ENCODE peak calls at places on chromosomes 12 and 14, in six cellular contexts. One of them, this sample, is unnamed.

GRCh38 chr12:48000878-48001321 is 3.4 kb downstream of the COL2A1 start:
- DNase-seq in fibroblast of lung: peak
- DNase-seq in OCI-LY7: no peak
- DNase-seq in stomach: no peak
- DNase-seq in endodermal cell: peak
- DNase-seq in left ventricle myocardium inferior: no peak
- DNase-seq in this sample: peak

GRCh38 chr14:67610491-67610890 is 9.2 kb upstream of the ARG2 start:
- DNase-seq in OCI-LY7: no peak
- DNase-seq in fibroblast of lung: no peak
- DNase-seq in left ventricle myocardium inferior: no peak
- DNase-seq in endodermal cell: no peak
- DNase-seq in stomach: no peak
- DNase-seq in this sample: no peak

GRCh38 chr12:23462546-23462945 is 486.9 kb downstream of the SOX5 start:
- DNase-seq in stomach: no peak
- DNase-seq in endodermal cell: no peak
- DNase-seq in left ventricle myocardium inferior: no peak
- DNase-seq in fibroblast of lung: no peak
- DNase-seq in OCI-LY7: no peak
- DNase-seq in this sample: no peak

GRCh38 chr12:56993346-56993745 is 13.0 kb downstream of the ZBTB39 start:
- DNase-seq in endodermal cell: peak
- DNase-seq in fibroblast of lung: no peak
- DNase-seq in stomach: no peak
- DNase-seq in OCI-LY7: no peak
- DNase-seq in left ventricle myocardium inferior: no peak
- DNase-seq in this sample: no peak

GRCh38 chr12:632102-632696 is 31.0 kb downstream of the NINJ2 start:
- DNase-seq in left ventricle myocardium inferior: no peak
- DNase-seq in OCI-LY7: no peak
- DNase-seq in fibroblast of lung: peak
- DNase-seq in stomach: peak
- DNase-seq in endodermal cell: peak
- DNase-seq in this sample: no peak

GRCh38 chr12:131803995-131804521 is 24.1 kb upstream of the MMP17 start:
- DNase-seq in OCI-LY7: no peak
- DNase-seq in fibroblast of lung: peak
- DNase-seq in endodermal cell: no peak
- DNase-seq in left ventricle myocardium inferior: no peak
- DNase-seq in stomach: no peak
- DNase-seq in this sample: peak

GRCh38 chr14:51917186-51917585 is 56.8 kb downstream of the GNG2 start:
- DNase-seq in OCI-LY7: no peak
- DNase-seq in endodermal cell: no peak
- DNase-seq in fibroblast of lung: no peak
- DNase-seq in stomach: no peak
- DNase-seq in left ventricle myocardium inferior: peak
- DNase-seq in this sample: no peak

GRCh38 chr14:74841230-74842207 is 34.4 kb downstream of the PROX2 start:
- DNase-seq in left ventricle myocardium inferior: no peak
- DNase-seq in stomach: no peak
- DNase-seq in fibroblast of lung: no peak
- DNase-seq in OCI-LY7: peak
- DNase-seq in endodermal cell: no peak
- DNase-seq in this sample: no peak

GRCh38 chr12:12282761-12283160 is 15.9 kb upstream of the LRP6 start:
- DNase-seq in fibroblast of lung: peak
- DNase-seq in OCI-LY7: no peak
- DNase-seq in stomach: no peak
- DNase-seq in endodermal cell: no peak
- DNase-seq in left ventricle myocardium inferior: no peak
- DNase-seq in this sample: no peak

GRCh38 chr14:66401447-66402095 is 84.6 kb upstream of the CCDC196 start:
- DNase-seq in stomach: no peak
- DNase-seq in fibroblast of lung: peak
- DNase-seq in endodermal cell: no peak
- DNase-seq in OCI-LY7: no peak
- DNase-seq in left ventricle myocardium inferior: no peak
- DNase-seq in this sample: no peak

GRCh38 chr14:105059035-105059916 is 6.0 kb downstream of the GPR132 start:
- DNase-seq in stomach: no peak
- DNase-seq in OCI-LY7: no peak
- DNase-seq in fibroblast of lung: peak
- DNase-seq in left ventricle myocardium inferior: peak
- DNase-seq in endodermal cell: peak
- DNase-seq in this sample: peak

GRCh38 chr12:113208041-113208934 is 13.0 kb upstream of the TPCN1 start:
- DNase-seq in stomach: peak
- DNase-seq in endodermal cell: peak
- DNase-seq in OCI-LY7: peak
- DNase-seq in left ventricle myocardium inferior: peak
- DNase-seq in fibroblast of lung: peak
- DNase-seq in this sample: peak

DNA sequence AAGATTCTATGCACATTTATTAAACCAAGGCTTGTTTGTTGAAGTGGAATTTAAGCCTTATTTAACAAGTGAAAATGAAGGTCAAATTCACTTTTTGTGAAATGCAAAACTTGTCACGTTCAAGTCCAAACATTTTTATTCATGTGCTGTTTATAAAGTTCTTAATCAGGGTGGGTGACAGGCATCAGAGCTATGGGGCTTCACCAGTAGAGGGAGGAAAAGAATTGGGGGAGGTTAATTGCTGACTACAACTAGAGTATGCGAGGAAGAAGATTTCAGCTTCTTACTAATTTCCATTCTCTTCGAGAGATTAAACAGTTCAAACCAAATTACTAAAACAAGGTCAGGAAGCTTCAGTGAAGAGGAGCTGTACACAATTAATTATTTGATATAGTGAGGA is 9.7 kb downstream of the MOK start:
- DNase-seq in OCI-LY7: no peak
- DNase-seq in stomach: no peak
- DNase-seq in fibroblast of lung: peak
- DNase-seq in endodermal cell: no peak
- DNase-seq in left ventricle myocardium inferior: no peak
- DNase-seq in this sample: no peak
- TF ChIP-seq CTCF in OCI-LY7: peak
- TF ChIP-seq CTCF in stomach: no peak
- TF ChIP-seq CTCF in fibroblast of lung: peak
- TF ChIP-seq CTCF in endodermal cell: peak
- TF ChIP-seq CTCF in left ventricle myocardium inferior: peak
- TF ChIP-seq CTCF in this sample: peak

GRCh38 chr12:28874758-28875157 is 274.3 kb upstream of the FAR2 start:
- DNase-seq in stomach: no peak
- DNase-seq in fibroblast of lung: no peak
- DNase-seq in endodermal cell: no peak
- DNase-seq in OCI-LY7: no peak
- DNase-seq in left ventricle myocardium inferior: no peak
- DNase-seq in this sample: no peak

GRCh38 chr12:28868414-28868813 is 280.7 kb upstream of the FAR2 start:
- DNase-seq in stomach: no peak
- DNase-seq in left ventricle myocardium inferior: no peak
- DNase-seq in fibroblast of lung: no peak
- DNase-seq in OCI-LY7: no peak
- DNase-seq in endodermal cell: no peak
- DNase-seq in this sample: no peak

GRCh38 chr12:28872654-28873268 is 276.3 kb upstream of the FAR2 start:
- DNase-seq in left ventricle myocardium inferior: no peak
- DNase-seq in OCI-LY7: peak
- DNase-seq in fibroblast of lung: peak
- DNase-seq in endodermal cell: peak
- DNase-seq in stomach: peak
- DNase-seq in this sample: no peak

GRCh38 chr12:28869197-28869596 is 279.9 kb upstream of the FAR2 start:
- DNase-seq in fibroblast of lung: peak
- DNase-seq in OCI-LY7: no peak
- DNase-seq in endodermal cell: no peak
- DNase-seq in stomach: no peak
- DNase-seq in left ventricle myocardium inferior: no peak
- DNase-seq in this sample: no peak

DNA sequence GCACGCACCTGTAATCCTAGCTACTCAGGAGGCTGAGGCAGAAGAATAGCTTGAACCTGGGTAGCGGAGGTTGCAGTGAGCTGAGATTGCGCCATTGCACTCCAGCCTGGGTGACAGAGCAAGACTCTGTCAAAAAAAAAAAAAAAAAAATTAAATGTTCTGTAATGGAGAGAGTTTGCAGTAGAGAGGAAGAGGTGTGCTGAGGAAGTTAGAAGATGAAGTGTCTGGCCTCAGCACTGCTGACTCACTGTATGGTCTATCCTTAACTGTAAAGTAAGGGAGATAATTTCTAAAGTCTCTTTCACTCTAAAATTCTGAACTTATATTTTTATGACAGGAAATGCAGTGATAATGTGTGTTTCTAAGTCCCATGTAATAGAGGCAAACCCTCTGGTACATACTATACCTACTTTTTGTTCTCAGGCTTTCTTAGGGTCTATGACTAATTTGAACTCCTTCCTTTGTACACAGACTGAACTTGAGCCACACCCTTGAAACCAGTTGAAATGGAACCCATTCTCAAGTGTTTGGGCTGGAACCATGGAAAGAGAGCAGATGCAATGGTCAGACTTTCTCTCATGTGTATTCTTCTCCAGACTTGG is 278.1 kb upstream of the FAR2 start:
- DNase-seq in fibroblast of lung: peak
- DNase-seq in stomach: no peak
- DNase-seq in OCI-LY7: no peak
- DNase-seq in left ventricle myocardium inferior: no peak
- DNase-seq in endodermal cell: no peak
- DNase-seq in this sample: no peak
- H3K27ac ChIP-seq in fibroblast of lung: no peak
- H3K27ac ChIP-seq in stomach: no peak
- H3K27ac ChIP-seq in OCI-LY7: no peak
- H3K27ac ChIP-seq in left ventricle myocardium inferior: no peak
- H3K27ac ChIP-seq in endodermal cell: no peak
- H3K27ac ChIP-seq in this sample: no peak

GRCh38 chr12:62803756-62804155 is 131.2 kb downstream of the PPM1H start:
- DNase-seq in stomach: no peak
- DNase-seq in endodermal cell: no peak
- DNase-seq in left ventricle myocardium inferior: no peak
- DNase-seq in fibroblast of lung: no peak
- DNase-seq in OCI-LY7: no peak
- DNase-seq in this sample: no peak

GRCh38 chr12:62802321-62802720 is 132.6 kb downstream of the PPM1H start:
- DNase-seq in stomach: no peak
- DNase-seq in left ventricle myocardium inferior: no peak
- DNase-seq in fibroblast of lung: no peak
- DNase-seq in endodermal cell: no peak
- DNase-seq in OCI-LY7: no peak
- DNase-seq in this sample: no peak

GRCh38 chr12:62800707-62801400 is 134.1 kb downstream of the PPM1H start:
- DNase-seq in stomach: no peak
- DNase-seq in left ventricle myocardium inferior: no peak
- DNase-seq in endodermal cell: peak
- DNase-seq in OCI-LY7: no peak
- DNase-seq in fibroblast of lung: no peak
- DNase-seq in this sample: no peak

GRCh38 chr12:62801796-62802195 is 133.2 kb downstream of the PPM1H start:
- DNase-seq in stomach: no peak
- DNase-seq in endodermal cell: peak
- DNase-seq in fibroblast of lung: no peak
- DNase-seq in left ventricle myocardium inferior: no peak
- DNase-seq in OCI-LY7: no peak
- DNase-seq in this sample: no peak

GRCh38 chr12:62802981-62803380 is 132.0 kb downstream of the PPM1H start:
- DNase-seq in fibroblast of lung: no peak
- DNase-seq in OCI-LY7: no peak
- DNase-seq in stomach: no peak
- DNase-seq in endodermal cell: peak
- DNase-seq in left ventricle myocardium inferior: no peak
- DNase-seq in this sample: no peak
- TF ChIP-seq CTCF in fibroblast of lung: no peak
- TF ChIP-seq CTCF in OCI-LY7: no peak
- TF ChIP-seq CTCF in stomach: no peak
- TF ChIP-seq CTCF in endodermal cell: peak
- TF ChIP-seq CTCF in left ventricle myocardium inferior: no peak
- TF ChIP-seq CTCF in this sample: no peak

GRCh38 chr12:1811948-1812291 is 8.4 kb upstream of the LRTM2 start:
- DNase-seq in fibroblast of lung: no peak
- DNase-seq in left ventricle myocardium inferior: no peak
- DNase-seq in endodermal cell: no peak
- DNase-seq in OCI-LY7: no peak
- DNase-seq in stomach: no peak
- DNase-seq in this sample: peak
- H3K27ac ChIP-seq in fibroblast of lung: no peak
- H3K27ac ChIP-seq in left ventricle myocardium inferior: peak
- H3K27ac ChIP-seq in endodermal cell: no peak
- H3K27ac ChIP-seq in OCI-LY7: no peak
- H3K27ac ChIP-seq in stomach: peak
- H3K27ac ChIP-seq in this sample: peak

DNA sequence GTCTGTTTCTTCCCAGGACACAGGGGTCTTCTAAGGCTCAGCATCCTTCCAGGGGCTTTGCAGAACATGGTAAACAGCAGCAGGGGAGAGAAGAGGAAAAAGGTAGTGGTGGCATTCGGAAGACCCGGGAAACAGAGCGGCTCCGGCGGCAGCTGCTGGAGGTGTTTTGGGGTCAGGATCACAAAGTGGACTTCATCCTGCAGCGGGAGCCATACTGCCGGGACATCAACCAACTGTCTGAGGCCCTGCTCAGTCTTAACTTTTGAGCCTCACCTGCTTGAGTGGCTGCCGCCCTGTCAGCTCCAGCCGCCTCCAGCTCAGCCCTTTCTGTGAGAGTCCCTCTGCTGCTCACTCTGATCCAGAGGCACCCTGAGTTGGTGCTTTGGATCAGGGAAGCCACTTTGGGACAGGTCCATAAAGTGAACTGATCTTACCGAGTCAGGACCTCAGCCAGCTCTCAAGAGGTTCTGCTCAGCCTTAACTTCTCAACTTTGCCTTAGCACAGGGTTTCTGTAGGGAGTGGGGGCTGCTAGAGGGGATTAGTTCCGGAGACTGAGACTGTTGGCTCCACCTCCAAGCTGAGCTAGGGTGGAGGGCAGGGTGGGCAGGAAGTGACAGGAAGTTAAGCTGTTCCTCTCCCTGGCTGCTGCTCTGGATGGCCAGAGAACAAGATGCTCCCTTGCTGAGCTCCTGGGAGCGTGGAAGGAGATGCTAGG is 5.4 kb downstream of the SDR39U1 start:
- DNase-seq in endodermal cell: no peak
- DNase-seq in left ventricle myocardium inferior: no peak
- DNase-seq in fibroblast of lung: no peak
- DNase-seq in OCI-LY7: peak
- DNase-seq in stomach: no peak
- DNase-seq in this sample: no peak
- TF ChIP-seq CTCF in endodermal cell: peak
- TF ChIP-seq CTCF in left ventricle myocardium inferior: peak
- TF ChIP-seq CTCF in fibroblast of lung: no peak
- TF ChIP-seq CTCF in OCI-LY7: peak
- TF ChIP-seq CTCF in stomach: no peak
- TF ChIP-seq CTCF in this sample: no peak

GRCh38 chr14:54675236-54676125 is 108.6 kb downstream of the SAMD4A start:
- DNase-seq in endodermal cell: no peak
- DNase-seq in stomach: no peak
- DNase-seq in left ventricle myocardium inferior: no peak
- DNase-seq in OCI-LY7: no peak
- DNase-seq in fibroblast of lung: peak
- DNase-seq in this sample: no peak
- H3K27ac ChIP-seq in endodermal cell: peak
- H3K27ac ChIP-seq in stomach: peak
- H3K27ac ChIP-seq in left ventricle myocardium inferior: peak
- H3K27ac ChIP-seq in OCI-LY7: no peak
- H3K27ac ChIP-seq in fibroblast of lung: no peak
- H3K27ac ChIP-seq in this sample: no peak

This sample was measured in kidney.